ENCODE peak calls at places on chromosomes 16 and 17, in nine cellular contexts. E is activated naive CD8-positive, alpha-beta T cell treated with anti-CD3 and anti-CD28 coated beads, Interleukin-2, amount 50 U/mL, for 16 hours; B is stimulated activated CD8-positive, alpha-beta memory T cell treated with anti-CD3 and anti-CD28 coated beads, Interleukin-2, amount 100 ng/mL, for 48 hours; N is heart right ventricle; M is type B pancreatic cell; P is HCEC 1CT; V is stimulated activated naive CD8-positive, alpha-beta T cell treated with anti-CD3 and anti-CD28 coated beads, Interleukin-15, Interleukin-2, amounts not matched to agents 100 U/mL and 50 U/mL, for 24 hours; K is HTR-8/SVneo; W is smooth muscle cell of the brain vasculature. A is an unnamed sample.

GRCh38 chr17:1399366-1399678 is 700 bp downstream of the YWHAE start:
- DNase-seq in P (no peak), N (no peak), W (no peak), E (peak; percentile 2), V (no peak), K (no peak), B (peak; percentile 42), M (peak; percentile 72), A (no peak)

GRCh38 chr17:67211742-67212141 is 33.3 kb downstream of the HELZ start:
- DNase-seq in P (peak; percentile 65), V (no peak), N (no peak), B (no peak), K (peak; percentile 32), E (no peak), M (no peak), W (no peak), A (peak; percentile 67)

GRCh38 chr17:55446581-55447205 is 25.1 kb upstream of the MMD start:
- DNase-seq in M (no peak), K (no peak), V (no peak), P (no peak), E (no peak), W (no peak), B (no peak), N (no peak), A (no peak)

GRCh38 chr16:3246876-3247275 is 9.6 kb downstream of the MEFV start:
- DNase-seq in E (no peak), K (no peak), N (no peak), M (no peak), B (no peak), P (no peak), V (no peak), W (no peak), A (no peak)

GRCh38 chr17:69834494-69834893 is 240.5 kb upstream of the KCNJ16 start:
- DNase-seq in M (no peak), B (no peak), K (no peak), V (no peak), N (no peak), W (no peak), P (no peak), E (no peak), A (no peak)

GRCh38 chr17:62671553-62671952 is 44.1 kb downstream of the MRC2 start:
- DNase-seq in N (no peak), P (no peak), K (no peak), W (no peak), B (no peak), V (no peak), E (no peak), M (no peak), A (peak; percentile 85)

GRCh38 chr16:48499822-48500440 is 110.0 kb downstream of the N4BP1 start:
- DNase-seq in W (peak; percentile 72), M (no peak), B (no peak), E (no peak), P (peak; percentile 75), V (no peak), N (no peak), K (no peak), A (peak; percentile 85)

GRCh38 chr17:61397086-61397842 is 2.4 kb upstream of the TBX2 start:
- DNase-seq in W (no peak), V (no peak), P (no peak), K (no peak), N (no peak), B (no peak), E (no peak), M (no peak), A (no peak)

GRCh38 chr17:81825841-81826471 is 7.1 kb downstream of the MCRIP1 start:
- DNase-seq in V (no peak), B (no peak), P (no peak), N (no peak), K (no peak), W (no peak), M (no peak), E (no peak), A (no peak)

GRCh38 chr17:73803867-73804539 is 159.8 kb upstream of the SDK2 start:
- DNase-seq in E (no peak), W (no peak), M (no peak), P (no peak), V (no peak), N (no peak), K (no peak), B (no peak), A (no peak)

GRCh38 chr17:34675143-34675542 is 95.8 kb downstream of the TMEM132E start:
- DNase-seq in V (no peak), P (no peak), E (no peak), N (no peak), K (no peak), W (no peak), M (no peak), B (no peak), A (no peak)

GRCh38 chr17:6677158-6677831 is 25.7 kb downstream of the C17orf100 start:
- DNase-seq in M (no peak), B (no peak), K (no peak), P (no peak), V (no peak), E (no peak), W (no peak), N (no peak), A (no peak)

GRCh38 chr17:40107266-40107980 is 7.0 kb upstream of the NR1D1 start:
- DNase-seq in B (no peak), K (no peak), M (no peak), P (peak; percentile 8), V (peak; percentile 31), E (no peak), N (no peak), W (no peak), A (no peak)

GRCh38 chr16:87924937-87925670 is 11.2 kb downstream of the CA5A start:
- DNase-seq in P (no peak), W (no peak), V (no peak), M (no peak), B (no peak), N (no peak), E (no peak), K (no peak), A (peak; percentile 37)

GRCh38 chr17:67011527-67012175 is 32.7 kb upstream of the CACNG1 start:
- DNase-seq in M (no peak), V (no peak), B (no peak), E (no peak), P (no peak), K (no peak), N (no peak), W (no peak), A (no peak)

GRCh38 chr17:49456172-49456965 is 38.7 kb upstream of the NGFR start:
- DNase-seq in B (no peak), V (no peak), P (peak; percentile 16), N (no peak), W (no peak), E (no peak), K (peak; percentile 67), M (no peak), A (peak; percentile 15)

GRCh38 chr16:23420011-23420410 is 33.0 kb downstream of the COG7 start:
- DNase-seq in W (no peak), M (no peak), E (no peak), K (no peak), V (no peak), N (no peak), B (no peak), P (peak; percentile 42), A (no peak)

GRCh38 chr17:27494192-27495091 is 38.2 kb downstream of the KSR1 start:
- DNase-seq in V (no peak), M (no peak), E (no peak), K (peak; percentile 33), B (no peak), W (no peak), N (peak; percentile 63), P (no peak), A (peak; percentile 72)

GRCh38 chr16:56944954-56945839 is 13.3 kb downstream of the HERPUD1 start:
- DNase-seq in P (no peak), V (peak; percentile 50), N (no peak), M (no peak), K (no peak), B (no peak), W (peak; percentile 43), E (no peak), A (peak; percentile 84)

GRCh38 chr17:72903522-72903921 is 189.0 kb downstream of the SLC39A11 start:
- DNase-seq in E (no peak), P (no peak), K (no peak), V (no peak), M (no peak), W (no peak), B (no peak), N (no peak), A (no peak)

GRCh38 chr17:74330446-74330845 is 4.4 kb downstream of the KIF19 start:
- DNase-seq in V (no peak), P (no peak), M (no peak), W (no peak), N (no peak), E (no peak), B (no peak), K (no peak), A (no peak)

GRCh38 chr16:81227780-81228179 is 10.7 kb upstream of the BCO1 start:
- DNase-seq in M (no peak), B (no peak), W (no peak), N (no peak), V (no peak), E (no peak), K (no peak), P (no peak), A (no peak)

GRCh38 chr16:66444049-66444481 is 17.0 kb downstream of the BEAN1 start:
- DNase-seq in V (no peak), B (no peak), M (peak; percentile 44), E (no peak), W (no peak), P (no peak), K (no peak), N (no peak), A (no peak)

GRCh38 chr17:49556183-49556943 is 19.3 kb upstream of the NXPH3 start:
- DNase-seq in V (peak; percentile 91), M (peak; percentile 94), B (peak; percentile 82), K (peak; percentile 94), W (no peak), E (peak; percentile 75), N (peak; percentile 82), P (peak; percentile 46), A (peak; percentile 27)

GRCh38 chr17:18008496-18009268 is 30.3 kb downstream of the ATPAF2 start:
- DNase-seq in B (no peak), P (peak; percentile 84), N (no peak), E (no peak), V (no peak), K (peak; percentile 53), M (no peak), W (no peak), A (peak; percentile 76)

GRCh38 chr16:17511340-17511739 is 40.6 kb upstream of the XYLT1 start:
- DNase-seq in P (peak; percentile 61), N (no peak), E (no peak), B (no peak), K (no peak), M (no peak), V (no peak), W (no peak), A (no peak)

GRCh38 chr16:88759245-88759975 is 25.6 kb downstream of the PIEZO1 start:
- DNase-seq in K (no peak), W (no peak), P (no peak), N (no peak), B (no peak), M (no peak), E (no peak), V (no peak), A (no peak)

GRCh38 chr16:10644092-10644491 is 50.6 kb downstream of the TEKT5 start:
- DNase-seq in P (no peak), E (no peak), V (no peak), M (no peak), W (no peak), B (no peak), K (no peak), N (no peak), A (no peak)

GRCh38 chr17:31318298-31319190 is 2.9 kb downstream of the EVI2A start:
- DNase-seq in E (no peak), N (peak; percentile 30), W (no peak), V (peak; percentile 51), B (peak; percentile 38), M (no peak), K (no peak), P (peak; percentile 74), A (peak; percentile 69)

GRCh38 chr16:53220585-53220984 is 165.8 kb downstream of the CHD9 start:
- DNase-seq in N (no peak), V (no peak), P (peak; percentile 77), K (no peak), B (no peak), M (no peak), W (no peak), E (no peak), A (no peak)

GRCh38 chr17:4583796-4584124 is 569 bp upstream of the SMTNL2 start:
- DNase-seq in K (peak; percentile 66), B (no peak), E (no peak), V (no peak), N (no peak), M (no peak), W (no peak), P (no peak), A (no peak)